ENCODE peak calls at places on chromosomes 12 and 14, in five cellular contexts. One of them, this sample, is unnamed.

GRCh38 chr12:117096643-117097042 is 2.6 kb downstream of the TESC start:
- DNase-seq in K562: no peak
- DNase-seq in GM12878: no peak
- DNase-seq in HepG2: no peak
- DNase-seq in SK-N-SH: no peak
- DNase-seq in this sample: no peak

GRCh38 chr14:93939304-93940229 is 12.4 kb downstream of the FAM181A start:
- DNase-seq in K562: peak
- DNase-seq in SK-N-SH: peak
- DNase-seq in HepG2: no peak
- DNase-seq in GM12878: peak
- DNase-seq in this sample: peak

GRCh38 chr12:48810817-48811453 is 7.4 kb upstream of the CACNB3 start:
- DNase-seq in K562: no peak
- DNase-seq in GM12878: no peak
- DNase-seq in SK-N-SH: no peak
- DNase-seq in HepG2: peak
- DNase-seq in this sample: no peak

GRCh38 chr14:36271222-36271621 is 49.2 kb downstream of the MBIP start:
- DNase-seq in SK-N-SH: no peak
- DNase-seq in GM12878: no peak
- DNase-seq in K562: no peak
- DNase-seq in HepG2: no peak
- DNase-seq in this sample: no peak

GRCh38 chr12:109877504-109878246 is 2.7 kb downstream of the GLTP start:
- DNase-seq in GM12878: no peak
- DNase-seq in SK-N-SH: no peak
- DNase-seq in HepG2: no peak
- DNase-seq in K562: no peak
- DNase-seq in this sample: no peak

GRCh38 chr12:53994691-53995310 is 5.2 kb upstream of the HOXC9 start:
- DNase-seq in GM12878: no peak
- DNase-seq in K562: peak
- DNase-seq in HepG2: no peak
- DNase-seq in SK-N-SH: no peak
- DNase-seq in this sample: no peak

GRCh38 chr12:51171884-51172514 is 936 bp downstream of the TFCP2 start:
- DNase-seq in K562: no peak
- DNase-seq in GM12878: peak
- DNase-seq in SK-N-SH: no peak
- DNase-seq in HepG2: peak
- DNase-seq in this sample: no peak

GRCh38 chr14:69363964-69364363 is 34.1 kb downstream of the ERH start:
- DNase-seq in HepG2: no peak
- DNase-seq in K562: no peak
- DNase-seq in SK-N-SH: no peak
- DNase-seq in GM12878: no peak
- DNase-seq in this sample: no peak

GRCh38 chr12:115012861-115013667 is 329.1 kb upstream of the TBX3 start:
- DNase-seq in K562: no peak
- DNase-seq in SK-N-SH: peak
- DNase-seq in GM12878: no peak
- DNase-seq in HepG2: no peak
- DNase-seq in this sample: no peak

DNA sequence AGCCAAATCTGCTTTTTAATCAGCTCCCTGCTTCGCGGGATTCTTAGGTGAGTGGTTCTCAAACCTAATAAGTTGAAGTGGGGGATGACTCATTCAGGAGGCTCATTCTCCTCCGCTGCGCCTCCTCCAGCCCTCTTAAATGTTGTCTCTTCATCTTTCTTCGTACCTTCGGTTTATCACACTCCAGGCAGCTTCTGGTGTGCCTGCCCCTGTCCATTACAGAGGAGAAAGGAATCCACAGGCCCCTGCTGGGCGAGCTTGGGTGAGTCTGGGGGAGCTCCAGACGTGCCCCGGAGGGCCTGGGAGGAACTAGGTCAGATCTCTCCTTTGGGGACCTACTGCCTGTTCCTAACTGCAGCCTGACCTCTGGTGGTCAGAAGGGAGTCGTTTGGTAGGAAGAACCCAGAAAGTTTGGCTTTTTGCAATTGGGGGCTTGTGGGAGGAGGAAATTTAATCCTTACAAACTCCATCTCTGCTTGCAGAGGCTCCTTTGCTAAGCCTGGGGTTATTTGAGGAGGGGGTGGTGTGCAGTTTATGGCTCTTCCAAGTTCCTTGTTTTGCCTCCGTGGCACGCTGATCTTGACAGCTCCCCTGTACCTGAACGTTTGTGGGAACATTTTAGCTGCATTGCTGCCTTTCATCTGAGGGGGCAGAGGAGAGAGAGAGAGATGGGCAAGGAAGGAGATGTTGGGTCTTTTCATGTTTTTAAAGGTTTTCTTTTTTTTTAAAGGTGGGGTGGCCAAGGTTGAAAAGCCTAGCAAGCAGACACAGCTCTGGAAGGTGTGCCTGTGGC is 84.1 kb upstream of the GNG2 start:
- DNase-seq in GM12878: no peak
- DNase-seq in HepG2: peak
- DNase-seq in K562: peak
- DNase-seq in SK-N-SH: peak
- DNase-seq in this sample: peak
- TF ChIP-seq ZBTB33 in GM12878: no peak
- TF ChIP-seq ZBTB33 in HepG2: no peak
- TF ChIP-seq ZBTB33 in K562: no peak
- TF ChIP-seq ZBTB33 in SK-N-SH: no peak
- TF ChIP-seq ZBTB33 in this sample: no peak

GRCh38 chr14:70622111-70622712 is 19.5 kb upstream of the TTC9 start:
- DNase-seq in K562: no peak
- DNase-seq in SK-N-SH: peak
- DNase-seq in GM12878: no peak
- DNase-seq in HepG2: peak
- DNase-seq in this sample: peak

GRCh38 chr14:70619708-70620107 is 19.3 kb upstream of the MED6 start:
- DNase-seq in SK-N-SH: no peak
- DNase-seq in K562: no peak
- DNase-seq in HepG2: no peak
- DNase-seq in GM12878: no peak
- DNase-seq in this sample: no peak

GRCh38 chr14:70616646-70617045 is 16.2 kb upstream of the MED6 start:
- DNase-seq in HepG2: no peak
- DNase-seq in GM12878: no peak
- DNase-seq in SK-N-SH: no peak
- DNase-seq in K562: no peak
- DNase-seq in this sample: no peak
- TF ChIP-seq ZBTB33 in HepG2: no peak
- TF ChIP-seq ZBTB33 in GM12878: no peak
- TF ChIP-seq ZBTB33 in SK-N-SH: no peak
- TF ChIP-seq ZBTB33 in K562: no peak
- TF ChIP-seq ZBTB33 in this sample: no peak

DNA sequence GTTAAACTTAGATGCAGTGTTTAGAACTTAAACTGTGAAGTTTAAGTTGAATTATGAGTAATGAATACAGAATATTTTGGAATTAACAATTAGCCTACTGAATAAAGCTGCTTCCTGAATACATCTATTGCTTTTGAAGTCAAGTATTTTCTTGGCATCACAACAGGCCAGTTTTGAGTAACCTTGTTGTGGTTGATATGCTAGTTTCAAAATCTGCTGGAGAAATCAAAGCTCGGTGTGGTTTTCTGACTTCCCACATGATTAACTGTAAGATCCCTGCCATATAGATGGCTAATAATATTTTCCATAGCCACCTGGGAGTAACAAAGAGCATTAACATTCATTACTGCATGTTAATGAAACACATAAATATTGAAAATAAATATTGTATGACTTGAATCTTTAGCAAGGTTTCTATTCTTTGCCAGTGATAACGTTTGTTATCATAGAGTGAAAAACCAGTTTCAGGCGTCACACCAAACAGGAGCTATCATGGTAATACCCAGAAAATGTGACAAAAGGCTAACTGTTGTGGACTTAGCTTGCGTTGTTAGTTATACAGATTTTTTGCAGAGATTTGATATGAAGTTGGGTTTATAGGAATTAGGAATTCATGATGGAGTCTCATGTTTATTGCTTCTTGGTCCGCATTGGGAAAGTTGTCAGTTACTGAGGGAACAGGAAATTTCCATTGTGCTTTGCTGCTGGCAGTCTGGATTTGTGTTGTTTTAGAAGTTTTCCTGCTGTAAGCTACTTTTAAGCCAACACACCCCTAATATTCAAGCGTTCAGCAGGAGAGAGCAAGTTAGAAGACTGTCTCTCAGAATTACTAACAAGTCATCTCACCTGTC is 32.1 kb downstream of the PPFIBP1 start:
- DNase-seq in SK-N-SH: no peak
- DNase-seq in HepG2: no peak
- DNase-seq in GM12878: no peak
- DNase-seq in K562: no peak
- DNase-seq in this sample: no peak
- TF ChIP-seq ZBTB33 in SK-N-SH: no peak
- TF ChIP-seq ZBTB33 in HepG2: no peak
- TF ChIP-seq ZBTB33 in GM12878: no peak
- TF ChIP-seq ZBTB33 in K562: no peak
- TF ChIP-seq ZBTB33 in this sample: no peak

GRCh38 chr14:54294802-54295201 is 102.0 kb upstream of the CDKN3 start:
- DNase-seq in K562: no peak
- DNase-seq in HepG2: no peak
- DNase-seq in GM12878: no peak
- DNase-seq in SK-N-SH: no peak
- DNase-seq in this sample: no peak

GRCh38 chr14:54291491-54292191 is 105.2 kb upstream of the CDKN3 start:
- DNase-seq in HepG2: peak
- DNase-seq in K562: no peak
- DNase-seq in SK-N-SH: no peak
- DNase-seq in GM12878: no peak
- DNase-seq in this sample: no peak
- TF ChIP-seq ZBTB33 in HepG2: peak
- TF ChIP-seq ZBTB33 in K562: no peak
- TF ChIP-seq ZBTB33 in SK-N-SH: no peak
- TF ChIP-seq ZBTB33 in GM12878: no peak
- TF ChIP-seq ZBTB33 in this sample: no peak

DNA sequence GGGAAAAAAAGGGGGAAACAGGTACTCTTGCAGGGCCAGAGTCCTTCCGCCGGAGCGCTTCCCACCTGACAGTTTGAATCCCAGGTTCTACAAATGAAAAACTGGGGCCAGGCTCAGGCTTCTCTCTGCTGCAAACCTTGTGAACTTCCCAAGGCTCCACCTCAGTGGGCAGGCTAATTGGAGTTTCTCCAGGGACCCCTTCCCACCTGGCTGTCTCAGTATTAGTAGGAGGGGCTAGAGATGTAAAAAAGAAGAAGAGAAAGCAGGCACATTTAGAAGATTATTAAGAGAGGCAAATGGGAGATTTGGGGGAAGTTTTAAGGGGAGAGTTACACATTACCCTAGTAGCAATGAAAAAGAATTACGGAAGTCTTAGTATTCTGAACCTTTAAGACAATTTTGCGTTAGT is 20.0 kb upstream of the CLEC2D start:
- DNase-seq in GM12878: peak
- DNase-seq in K562: no peak
- DNase-seq in SK-N-SH: no peak
- DNase-seq in HepG2: no peak
- DNase-seq in this sample: no peak
- TF ChIP-seq ZBTB33 in GM12878: no peak
- TF ChIP-seq ZBTB33 in K562: no peak
- TF ChIP-seq ZBTB33 in SK-N-SH: no peak
- TF ChIP-seq ZBTB33 in HepG2: no peak
- TF ChIP-seq ZBTB33 in this sample: no peak

DNA sequence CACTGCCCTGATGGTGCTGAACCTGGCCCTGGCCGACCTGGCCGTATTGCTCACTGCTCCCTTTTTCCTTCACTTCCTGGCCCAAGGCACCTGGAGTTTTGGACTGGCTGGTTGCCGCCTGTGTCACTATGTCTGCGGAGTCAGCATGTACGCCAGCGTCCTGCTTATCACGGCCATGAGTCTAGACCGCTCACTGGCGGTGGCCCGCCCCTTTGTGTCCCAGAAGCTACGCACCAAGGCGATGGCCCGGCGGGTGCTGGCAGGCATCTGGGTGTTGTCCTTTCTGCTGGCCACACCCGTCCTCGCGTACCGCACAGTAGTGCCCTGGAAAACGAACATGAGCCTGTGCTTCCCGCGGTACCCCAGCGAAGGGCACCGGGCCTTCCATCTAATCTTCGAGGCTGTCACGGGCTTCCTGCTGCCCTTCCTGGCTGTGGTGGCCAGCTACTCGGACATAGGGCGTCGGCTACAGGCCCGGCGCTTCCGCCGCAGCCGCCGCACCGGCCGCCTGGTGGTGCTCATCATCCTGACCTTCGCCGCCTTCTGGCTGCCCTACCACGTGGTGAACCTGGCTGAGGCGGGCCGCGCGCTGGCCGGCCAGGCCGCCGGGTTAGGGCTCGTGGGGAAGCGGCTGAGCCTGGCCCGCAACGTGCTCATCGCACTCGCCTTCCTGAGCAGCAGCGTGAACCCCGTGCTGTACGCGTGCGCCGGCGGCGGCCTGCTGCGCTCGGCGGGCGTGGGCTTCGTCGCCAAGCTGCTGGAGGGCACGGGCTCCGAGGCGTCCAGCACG is 4.7 kb downstream of the LTB4R start:
- DNase-seq in SK-N-SH: peak
- DNase-seq in K562: peak
- DNase-seq in HepG2: peak
- DNase-seq in GM12878: no peak
- DNase-seq in this sample: no peak
- TF ChIP-seq ZBTB33 in SK-N-SH: no peak
- TF ChIP-seq ZBTB33 in K562: peak
- TF ChIP-seq ZBTB33 in HepG2: peak
- TF ChIP-seq ZBTB33 in GM12878: no peak
- TF ChIP-seq ZBTB33 in this sample: no peak